ENCODE peak calls at places on chromosome 7, in eight cellular contexts. One of them, this sample, is unnamed.

GRCh38 chr7:151143261-151144015 is 24.1 kb downstream of the GBX1 start:
- DNase-seq in ascending aorta: no peak
- DNase-seq in globus pallidus: peak
- DNase-seq in activated naive CD8-positive, alpha-beta T cell treated with anti-CD3 and anti-CD28 coated beads, Interleukin-2, amount 50 U/mL, for 24 hours: no peak
- DNase-seq in NCI-H69: no peak
- DNase-seq in brain microvascular endothelial cell: no peak
- DNase-seq in kidney glomerular epithelial cell: no peak
- DNase-seq in effector memory CD8-positive, alpha-beta T cell: no peak
- DNase-seq in this sample: no peak

GRCh38 chr7:30253796-30254165 is 30.6 kb upstream of the ZNRF2 start:
- DNase-seq in activated naive CD8-positive, alpha-beta T cell treated with anti-CD3 and anti-CD28 coated beads, Interleukin-2, amount 50 U/mL, for 24 hours: no peak
- DNase-seq in brain microvascular endothelial cell: no peak
- DNase-seq in ascending aorta: no peak
- DNase-seq in effector memory CD8-positive, alpha-beta T cell: no peak
- DNase-seq in NCI-H69: no peak
- DNase-seq in globus pallidus: no peak
- DNase-seq in kidney glomerular epithelial cell: no peak
- DNase-seq in this sample: no peak

GRCh38 chr7:97342512-97342911 is 225.0 kb downstream of the SDHAF3 start:
- DNase-seq in ascending aorta: no peak
- DNase-seq in kidney glomerular epithelial cell: no peak
- DNase-seq in NCI-H69: peak
- DNase-seq in brain microvascular endothelial cell: no peak
- DNase-seq in globus pallidus: no peak
- DNase-seq in effector memory CD8-positive, alpha-beta T cell: no peak
- DNase-seq in activated naive CD8-positive, alpha-beta T cell treated with anti-CD3 and anti-CD28 coated beads, Interleukin-2, amount 50 U/mL, for 24 hours: no peak
- DNase-seq in this sample: no peak

GRCh38 chr7:24830440-24831050 is 73.3 kb upstream of the GSDME start:
- DNase-seq in activated naive CD8-positive, alpha-beta T cell treated with anti-CD3 and anti-CD28 coated beads, Interleukin-2, amount 50 U/mL, for 24 hours: no peak
- DNase-seq in effector memory CD8-positive, alpha-beta T cell: no peak
- DNase-seq in brain microvascular endothelial cell: no peak
- DNase-seq in NCI-H69: peak
- DNase-seq in ascending aorta: no peak
- DNase-seq in kidney glomerular epithelial cell: no peak
- DNase-seq in globus pallidus: no peak
- DNase-seq in this sample: no peak

GRCh38 chr7:1022801-1023465 is 21.4 kb upstream of the GPR146 start:
- DNase-seq in activated naive CD8-positive, alpha-beta T cell treated with anti-CD3 and anti-CD28 coated beads, Interleukin-2, amount 50 U/mL, for 24 hours: no peak
- DNase-seq in NCI-H69: no peak
- DNase-seq in globus pallidus: no peak
- DNase-seq in ascending aorta: no peak
- DNase-seq in kidney glomerular epithelial cell: no peak
- DNase-seq in effector memory CD8-positive, alpha-beta T cell: no peak
- DNase-seq in brain microvascular endothelial cell: no peak
- DNase-seq in this sample: no peak

GRCh38 chr7:12929416-12930140 is 242.1 kb downstream of the ARL4A start:
- DNase-seq in ascending aorta: no peak
- DNase-seq in globus pallidus: no peak
- DNase-seq in NCI-H69: no peak
- DNase-seq in effector memory CD8-positive, alpha-beta T cell: no peak
- DNase-seq in brain microvascular endothelial cell: no peak
- DNase-seq in kidney glomerular epithelial cell: peak
- DNase-seq in activated naive CD8-positive, alpha-beta T cell treated with anti-CD3 and anti-CD28 coated beads, Interleukin-2, amount 50 U/mL, for 24 hours: no peak
- DNase-seq in this sample: peak

GRCh38 chr7:116630932-116631449 is 41.0 kb upstream of the MET start:
- DNase-seq in kidney glomerular epithelial cell: peak
- DNase-seq in activated naive CD8-positive, alpha-beta T cell treated with anti-CD3 and anti-CD28 coated beads, Interleukin-2, amount 50 U/mL, for 24 hours: no peak
- DNase-seq in globus pallidus: no peak
- DNase-seq in ascending aorta: peak
- DNase-seq in brain microvascular endothelial cell: peak
- DNase-seq in effector memory CD8-positive, alpha-beta T cell: no peak
- DNase-seq in NCI-H69: peak
- DNase-seq in this sample: peak

GRCh38 chr7:125061776-125062397 is 132.3 kb upstream of the POT1 start:
- DNase-seq in kidney glomerular epithelial cell: peak
- DNase-seq in activated naive CD8-positive, alpha-beta T cell treated with anti-CD3 and anti-CD28 coated beads, Interleukin-2, amount 50 U/mL, for 24 hours: no peak
- DNase-seq in NCI-H69: peak
- DNase-seq in globus pallidus: no peak
- DNase-seq in ascending aorta: no peak
- DNase-seq in brain microvascular endothelial cell: peak
- DNase-seq in effector memory CD8-positive, alpha-beta T cell: no peak
- DNase-seq in this sample: peak

GRCh38 chr7:104207348-104207730 is 474 bp downstream of the ORC5 start:
- DNase-seq in globus pallidus: no peak
- DNase-seq in effector memory CD8-positive, alpha-beta T cell: peak
- DNase-seq in kidney glomerular epithelial cell: peak
- DNase-seq in ascending aorta: no peak
- DNase-seq in NCI-H69: peak
- DNase-seq in activated naive CD8-positive, alpha-beta T cell treated with anti-CD3 and anti-CD28 coated beads, Interleukin-2, amount 50 U/mL, for 24 hours: peak
- DNase-seq in brain microvascular endothelial cell: no peak
- DNase-seq in this sample: no peak

GRCh38 chr7:1532456-1533254 is 2.2 kb downstream of the MAFK start:
- DNase-seq in ascending aorta: peak
- DNase-seq in activated naive CD8-positive, alpha-beta T cell treated with anti-CD3 and anti-CD28 coated beads, Interleukin-2, amount 50 U/mL, for 24 hours: peak
- DNase-seq in brain microvascular endothelial cell: peak
- DNase-seq in NCI-H69: peak
- DNase-seq in globus pallidus: no peak
- DNase-seq in kidney glomerular epithelial cell: peak
- DNase-seq in effector memory CD8-positive, alpha-beta T cell: no peak
- DNase-seq in this sample: peak

GRCh38 chr7:137304624-137305235 is 38.8 kb downstream of the PTN start:
- DNase-seq in brain microvascular endothelial cell: no peak
- DNase-seq in ascending aorta: no peak
- DNase-seq in kidney glomerular epithelial cell: no peak
- DNase-seq in NCI-H69: peak
- DNase-seq in globus pallidus: peak
- DNase-seq in activated naive CD8-positive, alpha-beta T cell treated with anti-CD3 and anti-CD28 coated beads, Interleukin-2, amount 50 U/mL, for 24 hours: no peak
- DNase-seq in effector memory CD8-positive, alpha-beta T cell: no peak
- DNase-seq in this sample: no peak

GRCh38 chr7:47338031-47338430 is 243.9 kb downstream of the TNS3 start:
- DNase-seq in NCI-H69: no peak
- DNase-seq in brain microvascular endothelial cell: no peak
- DNase-seq in ascending aorta: no peak
- DNase-seq in kidney glomerular epithelial cell: no peak
- DNase-seq in globus pallidus: no peak
- DNase-seq in activated naive CD8-positive, alpha-beta T cell treated with anti-CD3 and anti-CD28 coated beads, Interleukin-2, amount 50 U/mL, for 24 hours: no peak
- DNase-seq in effector memory CD8-positive, alpha-beta T cell: no peak
- DNase-seq in this sample: no peak

GRCh38 chr7:142303650-142304049 is 45.8 kb upstream of the PRSS58 start:
- DNase-seq in ascending aorta: no peak
- DNase-seq in globus pallidus: peak
- DNase-seq in effector memory CD8-positive, alpha-beta T cell: peak
- DNase-seq in brain microvascular endothelial cell: no peak
- DNase-seq in activated naive CD8-positive, alpha-beta T cell treated with anti-CD3 and anti-CD28 coated beads, Interleukin-2, amount 50 U/mL, for 24 hours: no peak
- DNase-seq in kidney glomerular epithelial cell: no peak
- DNase-seq in NCI-H69: peak
- DNase-seq in this sample: no peak

GRCh38 chr7:151085691-151086620 is at the start of gene AGAP3:
- DNase-seq in ascending aorta: peak
- DNase-seq in kidney glomerular epithelial cell: peak
- DNase-seq in NCI-H69: peak
- DNase-seq in activated naive CD8-positive, alpha-beta T cell treated with anti-CD3 and anti-CD28 coated beads, Interleukin-2, amount 50 U/mL, for 24 hours: peak
- DNase-seq in globus pallidus: peak
- DNase-seq in effector memory CD8-positive, alpha-beta T cell: no peak
- DNase-seq in brain microvascular endothelial cell: peak
- DNase-seq in this sample: peak

GRCh38 chr7:106065560-106066500 is 46.3 kb downstream of the SYPL1 start:
- DNase-seq in NCI-H69: peak
- DNase-seq in kidney glomerular epithelial cell: peak
- DNase-seq in effector memory CD8-positive, alpha-beta T cell: no peak
- DNase-seq in activated naive CD8-positive, alpha-beta T cell treated with anti-CD3 and anti-CD28 coated beads, Interleukin-2, amount 50 U/mL, for 24 hours: no peak
- DNase-seq in brain microvascular endothelial cell: peak
- DNase-seq in ascending aorta: no peak
- DNase-seq in globus pallidus: no peak
- DNase-seq in this sample: no peak

GRCh38 chr7:29265208-29265923 is 70.8 kb downstream of the CHN2 start:
- DNase-seq in globus pallidus: no peak
- DNase-seq in NCI-H69: no peak
- DNase-seq in effector memory CD8-positive, alpha-beta T cell: no peak
- DNase-seq in brain microvascular endothelial cell: peak
- DNase-seq in activated naive CD8-positive, alpha-beta T cell treated with anti-CD3 and anti-CD28 coated beads, Interleukin-2, amount 50 U/mL, for 24 hours: no peak
- DNase-seq in kidney glomerular epithelial cell: no peak
- DNase-seq in ascending aorta: no peak
- DNase-seq in this sample: no peak

GRCh38 chr7:114598946-114599345 is 184.3 kb downstream of the FOXP2 start:
- DNase-seq in effector memory CD8-positive, alpha-beta T cell: no peak
- DNase-seq in activated naive CD8-positive, alpha-beta T cell treated with anti-CD3 and anti-CD28 coated beads, Interleukin-2, amount 50 U/mL, for 24 hours: no peak
- DNase-seq in ascending aorta: no peak
- DNase-seq in NCI-H69: no peak
- DNase-seq in globus pallidus: no peak
- DNase-seq in brain microvascular endothelial cell: no peak
- DNase-seq in kidney glomerular epithelial cell: no peak
- DNase-seq in this sample: no peak

GRCh38 chr7:101666293-101666692 is 37.2 kb upstream of the MYL10 start:
- DNase-seq in kidney glomerular epithelial cell: no peak
- DNase-seq in activated naive CD8-positive, alpha-beta T cell treated with anti-CD3 and anti-CD28 coated beads, Interleukin-2, amount 50 U/mL, for 24 hours: no peak
- DNase-seq in ascending aorta: no peak
- DNase-seq in NCI-H69: no peak
- DNase-seq in effector memory CD8-positive, alpha-beta T cell: no peak
- DNase-seq in brain microvascular endothelial cell: no peak
- DNase-seq in globus pallidus: no peak
- DNase-seq in this sample: no peak

GRCh38 chr7:130667593-130668257 is 823 bp downstream of the COPG2 start:
- DNase-seq in activated naive CD8-positive, alpha-beta T cell treated with anti-CD3 and anti-CD28 coated beads, Interleukin-2, amount 50 U/mL, for 24 hours: no peak
- DNase-seq in globus pallidus: peak
- DNase-seq in brain microvascular endothelial cell: no peak
- DNase-seq in effector memory CD8-positive, alpha-beta T cell: no peak
- DNase-seq in kidney glomerular epithelial cell: no peak
- DNase-seq in NCI-H69: peak
- DNase-seq in ascending aorta: no peak
- DNase-seq in this sample: no peak

GRCh38 chr7:86995052-86995725 is 64.3 kb downstream of the ELAPOR2 start:
- DNase-seq in globus pallidus: no peak
- DNase-seq in ascending aorta: no peak
- DNase-seq in NCI-H69: peak
- DNase-seq in activated naive CD8-positive, alpha-beta T cell treated with anti-CD3 and anti-CD28 coated beads, Interleukin-2, amount 50 U/mL, for 24 hours: no peak
- DNase-seq in effector memory CD8-positive, alpha-beta T cell: no peak
- DNase-seq in brain microvascular endothelial cell: no peak
- DNase-seq in kidney glomerular epithelial cell: no peak
- DNase-seq in this sample: no peak

GRCh38 chr7:15839415-15840100 is 153.1 kb upstream of the MEOX2 start:
- DNase-seq in activated naive CD8-positive, alpha-beta T cell treated with anti-CD3 and anti-CD28 coated beads, Interleukin-2, amount 50 U/mL, for 24 hours: no peak
- DNase-seq in NCI-H69: peak
- DNase-seq in effector memory CD8-positive, alpha-beta T cell: no peak
- DNase-seq in kidney glomerular epithelial cell: no peak
- DNase-seq in ascending aorta: no peak
- DNase-seq in globus pallidus: peak
- DNase-seq in brain microvascular endothelial cell: peak
- DNase-seq in this sample: no peak

GRCh38 chr7:111424768-111425167 is 137.5 kb downstream of the IMMP2L start:
- DNase-seq in brain microvascular endothelial cell: peak
- DNase-seq in globus pallidus: no peak
- DNase-seq in kidney glomerular epithelial cell: peak
- DNase-seq in NCI-H69: peak
- DNase-seq in ascending aorta: no peak
- DNase-seq in activated naive CD8-positive, alpha-beta T cell treated with anti-CD3 and anti-CD28 coated beads, Interleukin-2, amount 50 U/mL, for 24 hours: no peak
- DNase-seq in effector memory CD8-positive, alpha-beta T cell: no peak
- DNase-seq in this sample: peak

GRCh38 chr7:149624006-149624405 is 126.4 kb upstream of the ZNF746 start:
- DNase-seq in effector memory CD8-positive, alpha-beta T cell: peak
- DNase-seq in globus pallidus: peak
- DNase-seq in kidney glomerular epithelial cell: no peak
- DNase-seq in activated naive CD8-positive, alpha-beta T cell treated with anti-CD3 and anti-CD28 coated beads, Interleukin-2, amount 50 U/mL, for 24 hours: peak
- DNase-seq in brain microvascular endothelial cell: peak
- DNase-seq in NCI-H69: peak
- DNase-seq in ascending aorta: no peak
- DNase-seq in this sample: no peak

GRCh38 chr7:151411551-151411950 is 1.7 kb upstream of the WDR86 start:
- DNase-seq in NCI-H69: peak
- DNase-seq in ascending aorta: no peak
- DNase-seq in kidney glomerular epithelial cell: no peak
- DNase-seq in brain microvascular endothelial cell: no peak
- DNase-seq in effector memory CD8-positive, alpha-beta T cell: no peak
- DNase-seq in globus pallidus: no peak
- DNase-seq in activated naive CD8-positive, alpha-beta T cell treated with anti-CD3 and anti-CD28 coated beads, Interleukin-2, amount 50 U/mL, for 24 hours: no peak
- DNase-seq in this sample: no peak

GRCh38 chr7:55255501-55256445 is 109.4 kb upstream of the LANCL2 start:
- DNase-seq in globus pallidus: peak
- DNase-seq in NCI-H69: peak
- DNase-seq in ascending aorta: no peak
- DNase-seq in activated naive CD8-positive, alpha-beta T cell treated with anti-CD3 and anti-CD28 coated beads, Interleukin-2, amount 50 U/mL, for 24 hours: peak
- DNase-seq in kidney glomerular epithelial cell: peak
- DNase-seq in effector memory CD8-positive, alpha-beta T cell: peak
- DNase-seq in brain microvascular endothelial cell: peak
- DNase-seq in this sample: peak

GRCh38 chr7:41188163-41189130 is 514.4 kb downstream of the INHBA start:
- DNase-seq in kidney glomerular epithelial cell: peak
- DNase-seq in activated naive CD8-positive, alpha-beta T cell treated with anti-CD3 and anti-CD28 coated beads, Interleukin-2, amount 50 U/mL, for 24 hours: no peak
- DNase-seq in effector memory CD8-positive, alpha-beta T cell: no peak
- DNase-seq in globus pallidus: no peak
- DNase-seq in ascending aorta: no peak
- DNase-seq in NCI-H69: no peak
- DNase-seq in brain microvascular endothelial cell: peak
- DNase-seq in this sample: peak

GRCh38 chr7:117375380-117375779 is 51.9 kb downstream of the ASZ1 start:
- DNase-seq in NCI-H69: no peak
- DNase-seq in ascending aorta: no peak
- DNase-seq in kidney glomerular epithelial cell: no peak
- DNase-seq in activated naive CD8-positive, alpha-beta T cell treated with anti-CD3 and anti-CD28 coated beads, Interleukin-2, amount 50 U/mL, for 24 hours: no peak
- DNase-seq in brain microvascular endothelial cell: no peak
- DNase-seq in effector memory CD8-positive, alpha-beta T cell: no peak
- DNase-seq in globus pallidus: peak
- DNase-seq in this sample: no peak

GRCh38 chr7:155455776-155456516 is 2.0 kb upstream of the EN2 start:
- DNase-seq in brain microvascular endothelial cell: no peak
- DNase-seq in globus pallidus: no peak
- DNase-seq in effector memory CD8-positive, alpha-beta T cell: no peak
- DNase-seq in activated naive CD8-positive, alpha-beta T cell treated with anti-CD3 and anti-CD28 coated beads, Interleukin-2, amount 50 U/mL, for 24 hours: no peak
- DNase-seq in ascending aorta: no peak
- DNase-seq in NCI-H69: no peak
- DNase-seq in kidney glomerular epithelial cell: no peak
- DNase-seq in this sample: no peak

GRCh38 chr7:14389052-14389988 is 399.9 kb upstream of the ETV1 start:
- DNase-seq in globus pallidus: no peak
- DNase-seq in kidney glomerular epithelial cell: no peak
- DNase-seq in NCI-H69: peak
- DNase-seq in brain microvascular endothelial cell: no peak
- DNase-seq in ascending aorta: no peak
- DNase-seq in activated naive CD8-positive, alpha-beta T cell treated with anti-CD3 and anti-CD28 coated beads, Interleukin-2, amount 50 U/mL, for 24 hours: no peak
- DNase-seq in effector memory CD8-positive, alpha-beta T cell: no peak
- DNase-seq in this sample: no peak

GRCh38 chr7:8605227-8605626 is 171.8 kb downstream of the NXPH1 start:
- DNase-seq in activated naive CD8-positive, alpha-beta T cell treated with anti-CD3 and anti-CD28 coated beads, Interleukin-2, amount 50 U/mL, for 24 hours: no peak
- DNase-seq in globus pallidus: no peak
- DNase-seq in ascending aorta: no peak
- DNase-seq in brain microvascular endothelial cell: no peak
- DNase-seq in NCI-H69: peak
- DNase-seq in effector memory CD8-positive, alpha-beta T cell: no peak
- DNase-seq in kidney glomerular epithelial cell: no peak
- DNase-seq in this sample: no peak

GRCh38 chr7:154241988-154242387 is 189.8 kb downstream of the DPP6 start:
- DNase-seq in NCI-H69: no peak
- DNase-seq in ascending aorta: no peak
- DNase-seq in activated naive CD8-positive, alpha-beta T cell treated with anti-CD3 and anti-CD28 coated beads, Interleukin-2, amount 50 U/mL, for 24 hours: no peak
- DNase-seq in effector memory CD8-positive, alpha-beta T cell: no peak
- DNase-seq in kidney glomerular epithelial cell: no peak
- DNase-seq in brain microvascular endothelial cell: no peak
- DNase-seq in globus pallidus: no peak
- DNase-seq in this sample: no peak

GRCh38 chr7:27104244-27105149 is 2.0 kb upstream of the HOXA2 start:
- DNase-seq in kidney glomerular epithelial cell: no peak
- DNase-seq in globus pallidus: no peak
- DNase-seq in NCI-H69: peak
- DNase-seq in activated naive CD8-positive, alpha-beta T cell treated with anti-CD3 and anti-CD28 coated beads, Interleukin-2, amount 50 U/mL, for 24 hours: no peak
- DNase-seq in effector memory CD8-positive, alpha-beta T cell: no peak
- DNase-seq in brain microvascular endothelial cell: no peak
- DNase-seq in ascending aorta: no peak
- DNase-seq in this sample: no peak

GRCh38 chr7:140439359-140439758 is 35.5 kb downstream of the RAB19 start:
- DNase-seq in activated naive CD8-positive, alpha-beta T cell treated with anti-CD3 and anti-CD28 coated beads, Interleukin-2, amount 50 U/mL, for 24 hours: no peak
- DNase-seq in kidney glomerular epithelial cell: no peak
- DNase-seq in NCI-H69: no peak
- DNase-seq in ascending aorta: no peak
- DNase-seq in brain microvascular endothelial cell: no peak
- DNase-seq in effector memory CD8-positive, alpha-beta T cell: no peak
- DNase-seq in globus pallidus: no peak
- DNase-seq in this sample: no peak

GRCh38 chr7:4610768-4611467 is 71.2 kb upstream of the FOXK1 start:
- DNase-seq in kidney glomerular epithelial cell: peak
- DNase-seq in effector memory CD8-positive, alpha-beta T cell: peak
- DNase-seq in brain microvascular endothelial cell: peak
- DNase-seq in ascending aorta: no peak
- DNase-seq in activated naive CD8-positive, alpha-beta T cell treated with anti-CD3 and anti-CD28 coated beads, Interleukin-2, amount 50 U/mL, for 24 hours: peak
- DNase-seq in NCI-H69: peak
- DNase-seq in globus pallidus: peak
- DNase-seq in this sample: peak

This sample was measured in RCC 7860.